ENCODE peak calls at places on chromosomes 4 and X, in six cellular contexts. P is HTR-8/SVneo; H is activated naive CD4-positive, alpha-beta T cell treated with anti-CD3 and anti-CD28 coated beads, Interleukin-2, amount 50 U/mL, for 72 hours; R is head of caudate nucleus; W is CD8-positive, alpha-beta T cell; D is uterus. A is an unnamed sample.

GRCh38 chr4:152462715-152463114 is 73.2 kb downstream of the FBXW7 start:
- DNase-seq in P (no peak), D (no peak), W (no peak), H (no peak), R (no peak), A (peak)

GRCh38 chrX:151879856-151880255 is 32.8 kb upstream of the MAGEA4 start:
- DNase-seq in D (no peak), P (no peak), H (no peak), R (no peak), W (no peak), A (no peak)

GRCh38 chrX:101999644-102000539 is 68.1 kb upstream of the ZMAT1 start:
- DNase-seq in H (no peak), D (no peak), R (no peak), W (no peak), P (no peak), A (no peak)

GRCh38 chr4:3851881-3852280 is 85.7 kb downstream of the ADRA2C start:
- DNase-seq in D (no peak), W (no peak), R (no peak), H (no peak), P (no peak), A (no peak)

GRCh38 chrX:43225626-43226328 is 430.3 kb upstream of the MAOA start:
- DNase-seq in R (no peak), D (no peak), W (no peak), P (no peak), H (no peak), A (no peak)

GRCh38 chr4:21949073-21949457 is 493 bp upstream of the KCNIP4 start:
- DNase-seq in W (no peak), R (peak), P (peak), D (peak), H (no peak), A (no peak)

GRCh38 chr4:121642292-121642691 is 54.5 kb downstream of the ANXA5 start:
- DNase-seq in D (no peak), H (no peak), R (no peak), P (no peak), W (no peak), A (no peak)

GRCh38 chr4:126414741-126415140 is 1100.0 kb downstream of the FAT4 start:
- DNase-seq in R (no peak), H (no peak), P (no peak), D (no peak), W (no peak), A (no peak)

GRCh38 chr4:147749811-147750321 is 18.0 kb downstream of the ARHGAP10 start:
- DNase-seq in P (no peak), W (no peak), D (no peak), R (no peak), H (no peak), A (no peak)

A was measured in amniotic epithelial cell.